ENCODE peak calls at places on chromosomes 2 and 18, in four cellular contexts. F is mammary epithelial cell, J is neuronal stem cell, H is PC-3. Q is an unnamed sample.

GRCh38 chr18:55422456-55423185 is 165.4 kb downstream of the TCF4 start:
- DNase-seq in J (no peak), H (no peak), F (no peak), Q (peak; percentile 73)

GRCh38 chr2:1929962-1930361 is 185.6 kb upstream of the PXDN start:
- DNase-seq in F (no peak), H (no peak), J (no peak), Q (no peak)

GRCh38 chr2:222364280-222364895 is 60.0 kb upstream of the SGPP2 start:
- DNase-seq in F (peak; percentile 49), J (no peak), H (peak; percentile 56), Q (peak; percentile 19)

GRCh38 chr18:470661-471501 is 29.6 kb downstream of the COLEC12 start:
- DNase-seq in J (no peak), F (no peak), H (peak; percentile 38), Q (peak; percentile 84)

GRCh38 chr18:45642238-45642637 is 27.0 kb downstream of the SLC14A2 start:
- DNase-seq in H (no peak), F (no peak), J (no peak), Q (peak; percentile 29)

GRCh38 chr2:105765415-105766299 is 20.9 kb downstream of the NCK2 start:
- DNase-seq in H (no peak), F (peak; percentile 74), J (no peak), Q (no peak)

GRCh38 chr18:21489119-21489750 is 111.3 kb downstream of the ESCO1 start:
- DNase-seq in F (peak; percentile 31), H (peak; percentile 67), J (peak; percentile 30), Q (peak; percentile 67)

GRCh38 chr2:161010503-161010902 is 149.7 kb upstream of the TANK start:
- DNase-seq in J (no peak), H (no peak), F (no peak), Q (no peak)

GRCh38 chr2:233486778-233487552 is 79.6 kb downstream of the USP40 start:
- DNase-seq in J (no peak), F (peak; percentile 90), H (peak; percentile 94), Q (peak; percentile 78)

GRCh38 chr2:236938126-236938525 is 147.6 kb upstream of the COPS8 start:
- DNase-seq in F (no peak), J (no peak), H (no peak), Q (no peak)

GRCh38 chr2:105261061-105261460 is 19.5 kb downstream of the GPR45 start:
- DNase-seq in F (peak; percentile 58), J (no peak), H (no peak), Q (peak; percentile 96)

GRCh38 chr2:37414470-37414949 is 70.1 kb downstream of the QPCT start:
- DNase-seq in F (peak; percentile 52), J (peak; percentile 44), H (peak; percentile 84), Q (peak; percentile 85)

GRCh38 chr2:240604291-240604938 is 17.9 kb downstream of the CAPN10 start:
- DNase-seq in F (no peak), J (no peak), H (peak; percentile 16), Q (peak; percentile 52)

GRCh38 chr18:35407871-35408481 is 30.8 kb upstream of the ZNF396 start:
- DNase-seq in F (peak; percentile 66), J (peak; percentile 56), H (peak; percentile 64), Q (peak; percentile 82)

GRCh38 chr2:238104521-238105311 is 4.6 kb downstream of the ESPNL start:
- DNase-seq in H (no peak), F (no peak), J (no peak), Q (no peak)

GRCh38 chr2:158154596-158154995 is 52.9 kb downstream of the UPP2 start:
- DNase-seq in J (no peak), F (no peak), H (no peak), Q (no peak)

GRCh38 chr18:58646334-58646862 is 17.5 kb upstream of the ALPK2 start:
- DNase-seq in F (no peak), H (no peak), J (no peak), Q (no peak)

GRCh38 chr18:7565677-7566076 is 1.4 kb upstream of the PTPRM start:
- DNase-seq in H (peak; percentile 22), J (no peak), F (no peak), Q (no peak)
- H3K9ac ChIP-seq in H (no peak overlapping the region), J (no peak overlapping the region), F (no peak overlapping the region), Q (peak overlapping the region; percentile 81)

GRCh38 chr2:119126650-119127049 is 31.9 kb downstream of the C1QL2 start:
- DNase-seq in J (peak; percentile 48), H (no peak), F (peak; percentile 32), Q (peak; percentile 45)
- H3K4me3 ChIP-seq in J (no peak overlapping the region), H (no peak overlapping the region), F (no peak overlapping the region), Q (peak overlapping the region; percentile 54)

GRCh38 chr2:58920001-58920400 is 678.9 kb upstream of the FANCL start:
- DNase-seq in J (no peak), F (no peak), H (no peak), Q (peak; percentile 80)
- H3K9ac ChIP-seq in J (no peak overlapping the region), F (no peak overlapping the region), H (no peak overlapping the region), Q (peak overlapping the region; percentile 23)

GRCh38 chr2:26561918-26562810 is 79.0 kb downstream of the CIB4 start:
- DNase-seq in H (no peak), F (peak; percentile 39), J (no peak), Q (peak; percentile 64)
- H3K4me3 ChIP-seq in H (peak overlapping the region; percentile 53), F (peak overlapping the region; percentile 36), J (no peak overlapping the region), Q (peak overlapping the region; percentile 56)

DNA sequence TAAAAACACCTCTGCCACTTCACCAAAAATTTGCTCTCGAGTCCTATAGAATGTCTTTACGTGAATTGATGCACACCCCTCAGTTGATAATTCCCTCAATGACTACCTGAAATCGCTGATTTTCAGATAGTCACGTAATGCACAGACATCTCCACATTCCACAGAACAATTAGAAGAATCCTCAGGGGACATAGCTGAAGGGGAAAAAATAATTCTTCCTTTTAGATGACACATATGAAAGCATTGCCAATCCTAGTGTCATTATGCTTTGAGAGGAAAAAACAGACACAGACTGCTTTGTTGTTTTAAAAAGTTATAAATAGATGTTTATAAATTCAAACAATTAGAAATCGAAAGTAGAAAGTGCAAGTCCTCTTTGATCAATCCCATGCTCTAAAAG is 100.6 kb upstream of the FN1 start:
- DNase-seq in H (peak; percentile 14), J (no peak), F (no peak), Q (peak; percentile 87)
- H3K9ac ChIP-seq in H (no peak overlapping the region), J (no peak overlapping the region), F (no peak overlapping the region), Q (peak overlapping the region; percentile 68)

GRCh38 chr2:72923833-72924352 is 6.6 kb downstream of the EMX1 start:
- DNase-seq in J (no peak), H (no peak), F (no peak), Q (no peak)
- H3K4me3 ChIP-seq in J (peak overlapping the region; percentile 66), H (no peak overlapping the region), F (no peak overlapping the region), Q (no peak overlapping the region)

GRCh38 chr18:59954241-59954640 is 54.4 kb downstream of the PMAIP1 start:
- DNase-seq in J (no peak), H (peak; percentile 25), F (no peak), Q (no peak)

GRCh38 chr18:59952283-59953007 is 52.6 kb downstream of the PMAIP1 start:
- DNase-seq in F (no peak), H (no peak), J (no peak), Q (no peak)

GRCh38 chr18:59951591-59951990 is 51.8 kb downstream of the PMAIP1 start:
- DNase-seq in J (no peak), H (peak; percentile 67), F (peak; percentile 72), Q (no peak)

GRCh38 chr18:59954746-59955145 is 55.0 kb downstream of the PMAIP1 start:
- DNase-seq in H (peak; percentile 76), F (peak; percentile 74), J (no peak), Q (peak; percentile 52)

DNA sequence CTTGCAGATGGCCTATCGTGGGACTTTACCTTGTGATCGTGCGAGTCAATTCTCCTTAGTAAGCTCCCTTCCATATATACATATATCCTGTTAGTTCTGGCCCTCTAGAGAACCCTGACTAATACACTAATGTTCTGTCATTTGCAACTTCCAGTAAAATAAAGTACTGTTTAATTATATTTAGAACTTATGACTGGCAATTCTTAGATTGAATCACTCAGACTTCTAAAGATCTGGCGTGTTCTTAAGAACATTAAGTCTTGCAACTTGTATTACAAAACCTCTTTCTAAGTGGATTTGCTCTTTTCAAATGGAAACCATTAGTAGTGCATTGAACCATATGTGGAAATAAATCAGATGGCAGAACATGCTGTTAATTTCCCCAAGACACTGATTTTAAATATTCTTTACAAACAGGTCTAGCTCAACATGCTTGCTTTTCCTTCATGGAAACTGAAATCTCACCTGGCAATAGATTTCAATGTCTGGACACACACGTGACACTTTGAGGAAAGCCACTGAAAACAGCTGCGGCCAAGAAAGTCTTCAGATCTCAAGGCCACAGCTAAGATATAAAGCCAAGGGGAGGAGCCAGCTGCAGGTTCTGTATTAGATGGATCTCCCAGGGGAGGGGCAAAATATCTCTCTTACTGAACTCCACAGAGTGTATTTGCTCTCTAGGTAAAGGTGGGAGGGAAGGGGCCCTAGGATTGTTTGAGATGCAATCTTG is 50.6 kb downstream of the PMAIP1 start:
- DNase-seq in H (peak; percentile 10), J (no peak), F (peak; percentile 27), Q (peak; percentile 42)
- H3K9ac ChIP-seq in H (no peak overlapping the region), J (no peak overlapping the region), F (no peak overlapping the region), Q (no peak overlapping the region)

GRCh38 chr2:10119601-10120157 is 2.9 kb upstream of the RRM2 start:
- DNase-seq in H (no peak), J (no peak), F (no peak), Q (no peak)
- H3K4me3 ChIP-seq in H (peak overlapping the region; percentile 86), J (no peak overlapping the region), F (peak overlapping the region; percentile 43), Q (peak overlapping the region; percentile 76)